ENCODE peak calls at places on chromosomes 4 and X, in four cellular contexts. D is Peyer's patch, Z is ovary, E is sigmoid colon. O is an unnamed sample. For H3K36me3 and H3K4me1, the result is how much of the 10 kb centered on the place peaks cover.

GRCh38 chr4:5824227-5824626 is 68.7 kb downstream of the CRMP1 start:
- DNase-seq in D (no peak), Z (no peak), E (no peak), O (no peak)

GRCh38 chr4:84596826-84597225 is 13.9 kb downstream of the CDS1 start:
- DNase-seq in D (no peak), Z (no peak), E (no peak), O (peak)

GRCh38 chr4:40316782-40317635 is 18.1 kb upstream of the CHRNA9 start:
- DNase-seq in D (peak), Z (peak), E (peak), O (peak)

GRCh38 chr4:182215171-182215570 is 28.0 kb upstream of the TENM3 start:
- DNase-seq in D (no peak), Z (no peak), E (no peak), O (no peak)

GRCh38 chr4:78818530-78818929 is 42.4 kb downstream of the BMP2K start:
- DNase-seq in D (no peak), Z (no peak), E (no peak), O (no peak)

GRCh38 chr4:16267639-16268038 is 41.4 kb upstream of the TAPT1 start:
- DNase-seq in D (no peak), Z (no peak), E (no peak), O (peak)

GRCh38 chr4:142572076-142572475 is 274.0 kb downstream of the INPP4B start:
- DNase-seq in D (no peak), Z (no peak), E (no peak), O (no peak)

GRCh38 chr4:148443550-148444295 is 1.5 kb upstream of the NR3C2 start:
- DNase-seq in D (peak), Z (peak), E (peak), O (no peak)

GRCh38 chrX:8453619-8454018 is 11.0 kb upstream of the VCX3B start:
- DNase-seq in D (no peak), Z (no peak), E (no peak), O (no peak)

GRCh38 chr4:37685211-37685725 is 908 bp downstream of the RELL1 start:
- DNase-seq in D (peak), Z (no peak), E (peak), O (no peak)

GRCh38 chrX:12950851-12951589 is 23.9 kb upstream of the TMSB4X start:
- DNase-seq in D (peak), Z (no peak), E (no peak), O (no peak)

GRCh38 chr4:83436680-83437079 is 18.9 kb downstream of the HELQ start:
- DNase-seq in D (no peak), Z (no peak), E (no peak), O (no peak)

GRCh38 chr4:24743931-24744330 is 51.4 kb upstream of the SOD3 start:
- DNase-seq in D (no peak), Z (no peak), E (no peak), O (no peak)

GRCh38 chrX:153903238-153903980 is 1.1 kb upstream of the AVPR2 start:
- DNase-seq in D (peak), Z (no peak), E (no peak), O (no peak)

GRCh38 chrX:47420967-47421366 is 50.6 kb downstream of the ZNF157 start:
- DNase-seq in D (no peak), Z (no peak), E (no peak), O (no peak)

GRCh38 chr4:160117686-160118085 is 1014.8 kb downstream of the RAPGEF2 start:
- DNase-seq in D (no peak), Z (no peak), E (no peak), O (no peak)

GRCh38 chr4:35963969-35964515 is 280.3 kb downstream of the ARAP2 start:
- DNase-seq in D (no peak), Z (no peak), E (no peak), O (no peak)

GRCh38 chrX:41956027-41956426 is 32.7 kb upstream of the CASK start:
- DNase-seq in D (no peak), Z (no peak), E (no peak), O (no peak)

GRCh38 chrX:154511761-154512160 is 4.3 kb downstream of the FAM3A start:
- DNase-seq in D (no peak), Z (no peak), E (no peak), O (no peak)

GRCh38 chr4:123350191-123350544 is 46.4 kb upstream of the SPRY1 start:
- DNase-seq in D (no peak), Z (no peak), E (no peak), O (no peak)

GRCh38 chrX:12770440-12770839 is 20.8 kb upstream of the PRPS2 start:
- DNase-seq in D (no peak), Z (no peak), E (no peak), O (no peak)

GRCh38 chr4:42282081-42282901 is 115.0 kb upstream of the SHISA3 start:
- DNase-seq in D (no peak), Z (peak), E (no peak), O (no peak)

GRCh38 chr4:37964734-37965457 is 4.7 kb downstream of the PTTG2 start:
- DNase-seq in D (no peak), Z (no peak), E (no peak), O (no peak)

GRCh38 chr4:186227221-186227620 is at the start of gene KLKB1:
- DNase-seq in D (no peak), Z (no peak), E (no peak), O (no peak)

GRCh38 chr4:84804126-84804525 is 162.4 kb downstream of the WDFY3 start:
- DNase-seq in D (no peak), Z (no peak), E (no peak), O (no peak)

GRCh38 chrX:24357101-24357500 is 3.3 kb upstream of the SUPT20HL1 start:
- DNase-seq in D (no peak), Z (no peak), E (no peak), O (no peak)

DNA sequence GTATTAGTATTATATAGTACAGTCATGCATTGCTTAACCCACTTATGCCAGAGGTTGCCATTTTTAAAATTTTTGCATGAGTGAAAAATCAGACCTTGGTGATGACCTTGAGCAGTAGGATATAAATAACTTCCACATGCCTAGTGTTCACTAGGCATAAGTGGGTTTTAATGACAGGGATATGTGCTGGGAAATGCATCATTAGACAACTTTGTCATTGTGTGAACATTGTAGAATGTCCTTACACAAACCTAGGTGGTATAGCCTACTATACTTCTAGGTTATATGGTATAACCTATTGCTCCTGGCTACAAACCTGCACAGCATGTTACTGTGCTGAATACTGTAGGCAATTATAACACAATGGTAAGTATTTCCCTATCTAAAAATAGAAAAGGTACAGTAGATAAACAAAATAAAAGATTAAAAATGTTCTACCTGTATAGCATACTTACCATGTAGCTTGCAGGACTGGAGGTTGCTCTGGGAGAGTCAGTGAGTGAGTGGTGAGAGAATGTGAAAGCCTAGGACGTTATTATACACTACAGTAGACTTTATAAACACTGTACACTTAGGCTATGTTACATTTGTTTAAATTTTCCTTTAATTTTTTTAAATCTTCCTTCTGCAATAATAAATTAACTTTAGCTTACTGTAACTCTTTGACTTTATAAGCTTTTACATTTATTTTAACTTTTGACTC is 326.7 kb downstream of the ANK2 start:
- DNase-seq in D (no peak), Z (no peak), E (no peak), O (no peak)
- H3K36me3 ChIP-seq in D (under half), Z (under half), E (under half), O (under half)

DNA sequence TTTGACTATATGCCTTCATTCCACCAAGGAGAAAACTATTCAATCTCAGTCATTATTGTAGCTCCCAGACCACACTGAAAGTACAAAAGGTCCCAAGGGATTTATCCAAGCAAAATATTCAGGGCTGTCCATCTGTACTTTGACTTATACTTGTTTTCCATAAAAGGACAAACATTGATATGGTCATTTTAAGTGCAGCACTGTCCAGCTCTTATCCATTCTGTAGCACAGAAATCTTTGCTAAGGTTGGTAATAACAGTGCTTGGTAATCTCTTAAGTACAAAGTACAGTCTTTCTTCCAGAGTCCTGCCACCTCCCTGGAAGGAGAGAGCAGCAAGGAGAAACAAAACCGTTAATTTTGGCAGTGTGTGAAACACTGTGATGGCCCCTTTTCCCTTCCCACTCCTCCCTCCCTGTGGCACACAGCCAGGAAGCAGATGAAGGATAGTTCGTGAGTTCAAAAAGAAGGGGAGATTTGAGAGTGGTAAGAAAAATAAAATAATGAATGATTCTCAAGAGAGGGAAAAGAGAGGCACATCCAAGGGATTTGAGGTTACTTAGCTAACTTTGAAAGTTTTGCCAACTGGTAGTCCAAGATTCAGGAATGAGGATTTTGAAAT is 6.8 kb upstream of the CXCL2 start:
- DNase-seq in D (no peak), Z (no peak), E (no peak), O (no peak)
- H3K4me1 ChIP-seq in D (under half), Z (under half), E (under half), O (under half)

GRCh38 chr4:128228778-128229457 is 58.7 kb downstream of the PGRMC2 start:
- DNase-seq in D (no peak), Z (no peak), E (no peak), O (no peak)
- H3K27ac ChIP-seq in D (no peak), Z (no peak), E (no peak), O (no peak)

DNA sequence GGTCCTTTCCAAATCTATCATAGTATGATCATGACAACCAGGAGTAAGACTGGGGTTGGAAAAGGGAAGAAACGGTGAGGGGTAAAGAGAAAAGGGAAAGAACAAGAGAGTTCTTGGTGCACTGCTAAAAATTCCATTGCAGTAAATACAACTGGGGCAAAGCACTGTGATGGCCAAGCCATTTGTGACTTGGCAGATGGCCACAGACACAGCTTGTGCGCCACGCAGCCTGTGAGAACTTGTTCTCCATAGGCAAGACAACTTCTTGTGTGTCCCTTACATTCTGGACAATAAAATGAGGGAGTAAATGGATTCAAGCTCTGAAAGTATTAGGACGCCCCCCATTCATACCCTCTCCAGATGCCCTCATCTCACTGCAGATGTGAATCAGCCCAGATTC is 10.9 kb downstream of the MFAP3L start:
- DNase-seq in D (no peak), Z (no peak), E (no peak), O (no peak)
- H3K36me3 ChIP-seq in D (under half), Z (under half), E (under half), O (under half)

GRCh38 chr4:624705-625590 is at the start of gene PDE6B:
- DNase-seq in D (no peak), Z (no peak), E (no peak), O (no peak)
- H3K4me1 ChIP-seq in D (under half), Z (under half), E (under half), O (under half)

GRCh38 chr4:87974856-87975462 is 555 bp upstream of the SPP1 start:
- DNase-seq in D (no peak), Z (no peak), E (no peak), O (no peak)
- H3K27ac ChIP-seq in D (no peak), Z (no peak), E (no peak), O (no peak)

DNA sequence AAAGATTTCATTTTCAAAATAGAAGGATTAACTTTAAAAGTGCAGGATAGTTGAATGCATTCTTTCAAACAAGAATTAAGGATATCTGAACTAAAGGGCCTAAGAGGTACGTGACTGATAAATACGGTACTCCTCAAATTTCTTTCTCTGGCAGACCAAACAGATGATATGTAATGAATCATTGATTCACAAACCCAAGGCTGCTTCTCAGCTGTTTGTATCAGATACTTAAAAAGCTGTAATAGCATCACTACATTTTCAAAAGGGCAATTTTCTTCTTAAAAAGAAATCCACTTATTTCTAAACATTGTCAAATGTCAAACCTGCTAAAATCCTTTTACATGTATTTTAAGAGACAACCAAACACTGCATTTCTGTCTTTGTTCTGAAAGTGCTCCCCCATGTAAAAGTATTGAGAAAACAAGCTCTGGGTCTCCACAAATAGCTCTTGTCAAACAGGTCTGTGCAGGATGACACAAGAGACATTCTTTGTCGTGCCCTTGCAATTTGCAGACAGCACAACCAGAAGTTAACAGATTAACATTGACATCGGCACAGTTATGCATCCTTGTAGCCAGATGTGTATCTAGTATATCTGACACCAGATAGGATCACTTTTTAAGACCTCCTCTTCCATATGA is 82.0 kb downstream of the MANBA start:
- DNase-seq in D (no peak), Z (no peak), E (no peak), O (no peak)
- H3K36me3 ChIP-seq in D (under half), Z (under half), E (under half), O (under half)

GRCh38 chr4:2241003-2241402 is 918 bp downstream of the HAUS3 start:
- DNase-seq in D (no peak), Z (no peak), E (no peak), O (no peak)
- H3K4me1 ChIP-seq in D (under half), Z (under half), E (under half), O (under half)

GRCh38 chrX:100479329-100479728 is 69.3 kb upstream of the PCDH19 start:
- DNase-seq in D (no peak), Z (no peak), E (no peak), O (no peak)
- H3K27ac ChIP-seq in D (no peak), Z (no peak), E (no peak), O (no peak)

GRCh38 chr4:106303548-106303947 is 12.5 kb downstream of the TBCK start:
- DNase-seq in D (no peak), Z (no peak), E (no peak), O (no peak)

GRCh38 chr4:106299977-106300376 is 16.0 kb downstream of the TBCK start:
- DNase-seq in D (no peak), Z (no peak), E (no peak), O (no peak)

GRCh38 chr4:106294062-106294461 is 21.9 kb downstream of the TBCK start:
- DNase-seq in D (no peak), Z (no peak), E (no peak), O (no peak)

GRCh38 chr4:106301393-106302084 is 14.5 kb downstream of the TBCK start:
- DNase-seq in D (no peak), Z (no peak), E (no peak), O (no peak)

DNA sequence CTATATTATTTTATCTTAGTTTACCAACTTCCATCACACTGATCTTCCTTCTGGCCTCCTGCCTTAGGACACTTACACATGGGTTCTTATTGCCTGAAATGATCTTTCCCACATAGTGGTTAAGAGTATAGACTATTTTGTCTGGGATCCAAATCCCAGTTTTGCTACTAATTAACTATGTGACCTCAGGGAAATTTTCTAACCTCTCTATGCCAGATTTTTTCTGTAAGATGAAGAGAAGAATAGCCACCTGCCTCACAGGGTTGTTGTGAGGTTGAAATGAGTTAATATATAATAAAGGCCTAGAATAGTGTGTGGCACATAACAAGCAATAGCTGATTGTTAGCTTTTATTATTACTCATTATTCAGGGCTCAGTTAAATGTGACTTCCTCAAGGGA is 18.4 kb downstream of the TBCK start:
- DNase-seq in D (no peak), Z (no peak), E (no peak), O (no peak)
- H3K36me3 ChIP-seq in D (under half), Z (under half), E (under half), O (under half)